ENCODE peak calls at places on chromosomes 13 and 19, in four cellular contexts. R is NCI-H524, M is ACHN, E is ascending aorta. F is an unnamed sample.

GRCh38 chr19:18672606-18673337 is 10.7 kb upstream of the CRTC1 start:
- DNase-seq in R (no peak), M (no peak), E (no peak), F (no peak)

GRCh38 chr13:99610702-99611289 is 109.5 kb downstream of the TM9SF2 start:
- DNase-seq in R (no peak), M (no peak), E (no peak), F (no peak)

GRCh38 chr13:89380101-89380500 is 1708.9 kb downstream of the SLITRK5 start:
- DNase-seq in R (no peak), M (no peak), E (no peak), F (no peak)

GRCh38 chr19:42528354-42529247 is at the start of gene CEACAM1:
- DNase-seq in R (no peak), M (peak; percentile 8), E (no peak), F (peak; percentile 84)

GRCh38 chr13:23678768-23679167 is 108.6 kb downstream of the TNFRSF19 start:
- DNase-seq in R (no peak), M (peak; percentile 64), E (no peak), F (no peak)

GRCh38 chr19:50833117-50833801 is at the start of gene KLK15:
- DNase-seq in R (no peak), M (no peak), E (no peak), F (no peak)

GRCh38 chr13:59771272-59771671 is 392.5 kb downstream of the DIAPH3 start:
- DNase-seq in R (peak; percentile 16), M (peak; percentile 9), E (no peak), F (no peak)

GRCh38 chr13:98014766-98015165 is 61.3 kb downstream of the IPO5 start:
- DNase-seq in R (no peak), M (no peak), E (no peak), F (no peak)

GRCh38 chr19:4543444-4543843 is 3.6 kb upstream of the LRG1 start:
- DNase-seq in R (no peak), M (no peak), E (no peak), F (no peak)

GRCh38 chr19:801861-802496 is 4.7 kb downstream of the PTBP1 start:
- DNase-seq in R (no peak), M (no peak), E (no peak), F (no peak)